ENCODE peak calls at places on chromosome X, in seven cellular contexts. U is NCI-H1436, L is T-cell, Q is HuH-7, V is posterior cingulate gyrus, Z is GM03348, K is HT-29. W is an unnamed sample.

GRCh38 chrX:3939967-3940610 is 226.6 kb upstream of the PRKX start:
- DNase-seq in U (no peak), L (no peak), Q (peak), V (no peak), Z (peak), K (peak), W (peak)

GRCh38 chrX:45358417-45358816 is 157.7 kb upstream of the DIPK2B start:
- DNase-seq in U (no peak), L (no peak), Q (no peak), V (no peak), Z (no peak), K (no peak), W (no peak)

GRCh38 chrX:107551546-107551945 is 76.8 kb upstream of the PRPS1 start:
- DNase-seq in U (no peak), L (no peak), Q (no peak), V (no peak), Z (no peak), K (no peak), W (no peak)

GRCh38 chrX:46330981-46331380 is 214.2 kb downstream of the ZNF674 start:
- DNase-seq in U (no peak), L (no peak), Q (no peak), V (no peak), Z (no peak), K (no peak), W (no peak)

GRCh38 chrX:20517565-20517964 is 250.9 kb upstream of the RPS6KA3 start:
- DNase-seq in U (no peak), L (no peak), Q (no peak), V (no peak), Z (no peak), K (no peak), W (no peak)

GRCh38 chrX:16076834-16077233 is 46.5 kb upstream of the GRPR start:
- DNase-seq in U (no peak), L (no peak), Q (no peak), V (no peak), Z (no peak), K (no peak), W (no peak)

GRCh38 chrX:135411893-135412292 is 9.9 kb upstream of the SMIM10L2A start:
- DNase-seq in U (no peak), L (no peak), Q (no peak), V (no peak), Z (no peak), K (no peak), W (no peak)

GRCh38 chrX:84248226-84248625 is 60.2 kb upstream of the RPS6KA6 start:
- DNase-seq in U (no peak), L (no peak), Q (no peak), V (no peak), Z (peak), K (no peak), W (no peak)

GRCh38 chrX:136336623-136337022 is 35.9 kb downstream of the ADGRG4 start:
- DNase-seq in U (no peak), L (no peak), Q (no peak), V (no peak), Z (no peak), K (peak), W (peak)

W was measured in GM12865.